ENCODE peak calls at places on chromosome 1, in four cellular contexts. A, J, K and O are unnamed samples.

GRCh38 chr1:15961492-15961891 is 14.4 kb downstream of the ZBTB17 start:
- DNase-seq in J (no peak), A (no peak), K (no peak), O (no peak)

GRCh38 chr1:224565186-224565585 is 50.9 kb upstream of the CNIH3 start:
- DNase-seq in J (peak; percentile 87), A (peak; percentile 94), K (no peak), O (no peak)

GRCh38 chr1:55618203-55618602 is 403.0 kb upstream of the USP24 start:
- DNase-seq in K (no peak), A (no peak), J (no peak), O (no peak)

GRCh38 chr1:202355944-202356553 is 7.5 kb downstream of the PPP1R12B start:
- DNase-seq in J (no peak), A (no peak), K (no peak), O (no peak)

GRCh38 chr1:87718241-87718950 is 389.7 kb downstream of the LMO4 start:
- DNase-seq in J (no peak), A (no peak), K (no peak), O (no peak)

GRCh38 chr1:8671313-8671917 is 146.0 kb downstream of the RERE start:
- DNase-seq in J (peak; percentile 57), K (no peak), A (peak; percentile 20), O (no peak)

GRCh38 chr1:186987065-186987464 is 158.3 kb downstream of the PLA2G4A start:
- DNase-seq in K (no peak), A (no peak), J (no peak), O (no peak)

GRCh38 chr1:86971778-86972177 is 57.3 kb downstream of the HS2ST1 start:
- DNase-seq in A (no peak), K (no peak), J (no peak), O (no peak)

GRCh38 chr1:97204468-97204867 is 482.9 kb downstream of the PTBP2 start:
- DNase-seq in K (no peak), A (no peak), J (no peak), O (no peak)

GRCh38 chr1:99825702-99826101 is 24.5 kb upstream of the AGL start:
- DNase-seq in J (no peak), A (no peak), K (no peak), O (no peak)

GRCh38 chr1:93593868-93594602 is 87.6 kb downstream of the BCAR3 start:
- DNase-seq in J (no peak), A (no peak), K (no peak), O (no peak)

GRCh38 chr1:235720544-235720943 is 71.0 kb upstream of the GNG4 start:
- DNase-seq in A (no peak), J (peak; percentile 53), K (no peak), O (no peak)

GRCh38 chr1:18037651-18038050 is 69.9 kb upstream of the IGSF21 start:
- DNase-seq in A (no peak), K (no peak), J (no peak), O (no peak)

GRCh38 chr1:231601775-231602674 is 24.6 kb upstream of the DISC1 start:
- DNase-seq in K (no peak), A (no peak), J (no peak), O (no peak)

GRCh38 chr1:231053493-231054162 is 13.6 kb upstream of the FAM89A start:
- DNase-seq in K (no peak), J (peak; percentile 78), A (no peak), O (no peak)

GRCh38 chr1:30868833-30869435 is 39.6 kb downstream of the SDC3 start:
- DNase-seq in J (no peak), K (no peak), A (no peak), O (no peak)

GRCh38 chr1:1610796-1611597 is 4.3 kb upstream of the MIB2 start:
- DNase-seq in A (no peak), J (no peak), K (peak; percentile 32), O (no peak)

GRCh38 chr1:90616395-90616794 is 100.7 kb downstream of the BARHL2 start:
- DNase-seq in J (peak; percentile 5), K (no peak), A (no peak), O (no peak)

DNA sequence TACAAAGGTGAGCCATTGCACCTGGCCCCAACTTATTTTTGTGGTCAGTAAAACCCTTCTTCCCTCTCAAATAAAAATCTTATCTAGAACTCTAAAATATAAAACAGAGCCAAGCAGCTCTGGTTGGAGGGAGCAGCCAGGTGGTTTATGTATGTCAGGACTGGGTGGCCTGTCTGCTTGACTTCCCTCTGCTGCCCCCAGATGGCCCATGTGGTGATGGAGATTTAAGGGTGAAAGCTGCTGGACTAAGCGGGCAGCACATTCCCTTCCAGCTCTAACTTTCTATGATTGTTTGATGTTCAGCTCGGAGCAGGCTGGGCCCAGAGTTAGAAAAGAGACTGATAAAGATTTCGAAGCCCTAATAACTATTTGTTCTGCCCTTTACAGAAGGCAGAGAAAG is 11.9 kb upstream of the PAQR6 start:
- DNase-seq in J (no peak), A (no peak), K (no peak), O (no peak)
- TF ChIP-seq CTCF in J (peak; percentile 44), A (no peak), K (no peak), O (no peak)

DNA sequence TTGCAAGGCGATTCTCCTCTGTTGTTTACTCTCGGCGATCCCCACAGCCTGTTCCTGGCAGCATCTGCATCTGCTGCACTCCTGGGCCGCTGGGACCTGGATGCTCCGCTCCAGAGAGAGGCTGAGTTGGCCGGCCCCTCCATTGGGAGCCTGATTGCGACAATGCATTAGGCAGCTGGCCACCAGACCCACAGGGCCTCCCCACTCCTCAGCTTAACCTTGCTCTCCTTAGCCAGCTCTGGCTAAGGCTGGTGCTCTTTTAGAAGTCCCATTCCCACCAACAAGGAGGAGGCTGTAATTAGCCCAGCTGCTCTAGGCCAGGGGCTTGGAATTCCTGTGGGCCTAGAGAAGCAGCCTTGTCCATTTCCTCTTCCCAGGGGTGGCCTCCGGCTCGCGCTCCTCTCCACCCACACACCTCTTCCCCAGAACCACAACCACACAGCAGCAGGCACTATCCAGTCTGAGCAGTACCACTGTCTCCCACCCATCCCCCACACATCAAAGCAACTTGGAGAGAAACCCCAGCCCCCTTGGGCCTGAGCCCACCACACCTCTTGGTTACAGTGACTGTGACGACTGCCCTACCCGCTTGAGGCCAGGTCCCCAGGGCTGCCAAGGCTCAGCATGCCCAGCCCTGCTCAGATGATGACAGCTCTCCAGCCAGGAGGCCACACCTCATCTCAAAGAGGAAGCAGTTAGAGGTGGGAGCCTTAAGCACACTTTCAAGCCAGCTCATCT is 193.8 kb upstream of the EDN2 start:
- DNase-seq in K (no peak), J (peak; percentile 62), A (peak; percentile 71), O (peak; percentile 55)
- H3K4me3 ChIP-seq in K (no peak overlapping the region), J (no peak overlapping the region), A (no peak overlapping the region), O (no peak overlapping the region)

DNA sequence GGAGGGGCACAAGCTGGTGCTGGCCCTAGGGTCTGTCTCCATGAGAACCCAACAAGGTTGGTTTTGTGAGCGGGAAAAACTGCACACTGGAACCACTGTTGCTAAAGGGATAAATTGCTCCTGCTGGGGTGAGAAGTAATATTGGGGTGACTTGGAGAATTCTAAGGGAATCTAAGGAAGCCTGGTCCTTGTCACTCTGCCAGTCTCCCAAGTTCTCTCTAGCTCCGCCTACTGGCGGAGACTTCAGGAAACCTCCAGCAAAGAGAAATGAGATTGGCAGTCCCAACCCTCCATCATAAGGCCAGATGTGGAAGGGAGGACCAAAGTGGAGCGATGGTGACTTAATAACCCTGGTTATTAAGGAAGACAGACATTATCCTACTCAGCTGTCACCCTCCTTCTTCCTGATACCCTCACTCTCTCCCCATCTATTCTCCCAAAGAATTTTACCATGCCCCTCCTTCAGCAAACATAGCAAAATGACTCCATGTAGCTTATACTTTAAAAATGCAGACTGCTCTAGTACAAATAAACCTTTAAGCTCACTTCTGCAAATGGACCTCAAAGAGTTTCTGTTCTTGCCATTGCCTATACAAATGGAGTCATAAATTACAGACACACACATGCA is 2.7 kb downstream of the LCE1F start:
- DNase-seq in K (no peak), A (no peak), J (no peak), O (no peak)
- TF ChIP-seq CTCF in K (no peak), A (no peak), J (peak; percentile 33), O (no peak)

GRCh38 chr1:3237570-3237969 is 168.6 kb downstream of the PRDM16 start:
- DNase-seq in A (no peak), K (peak; percentile 71), J (no peak), O (no peak)

GRCh38 chr1:3236955-3237354 is 168.0 kb downstream of the PRDM16 start:
- DNase-seq in A (no peak), K (peak; percentile 51), J (no peak), O (no peak)

GRCh38 chr1:3237994-3238704 is 169.1 kb downstream of the PRDM16 start:
- DNase-seq in A (no peak), K (peak; percentile 86), J (no peak), O (peak; percentile 90)

GRCh38 chr1:3240524-3241235 is 171.7 kb downstream of the PRDM16 start:
- DNase-seq in J (no peak), K (peak; percentile 78), A (no peak), O (no peak)

DNA sequence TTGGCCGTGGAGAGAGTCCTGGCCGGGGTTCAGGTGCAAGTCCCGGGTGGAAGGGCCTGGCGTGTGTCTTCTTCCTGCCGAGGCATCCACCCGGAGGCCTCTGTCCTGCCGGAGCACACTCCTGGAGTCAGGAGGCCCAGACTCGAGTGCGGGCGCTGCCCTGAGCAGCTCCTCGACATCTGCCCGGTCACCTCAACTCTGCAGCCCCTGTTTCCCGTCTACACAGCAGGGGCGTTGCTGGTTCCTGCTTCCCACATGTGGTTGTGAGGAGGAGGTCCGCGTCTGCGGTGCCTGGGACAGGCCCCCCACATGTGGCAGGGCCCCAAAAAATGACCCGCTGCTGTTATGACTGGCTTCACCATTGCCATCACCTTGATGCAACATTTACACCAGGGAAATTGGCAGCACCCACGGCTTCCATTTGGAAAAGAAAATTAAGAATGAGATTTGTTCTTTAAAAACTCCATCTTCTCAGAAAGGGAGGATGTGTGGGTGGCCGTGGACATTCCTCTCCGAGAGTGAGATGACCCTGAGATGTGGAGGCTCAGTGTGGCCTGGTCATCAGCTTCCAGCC is 169.8 kb downstream of the PRDM16 start:
- DNase-seq in J (no peak), A (no peak), K (no peak), O (no peak)
- H3K4me3 ChIP-seq in J (no peak overlapping the region), A (no peak overlapping the region), K (no peak overlapping the region), O (no peak overlapping the region)

DNA sequence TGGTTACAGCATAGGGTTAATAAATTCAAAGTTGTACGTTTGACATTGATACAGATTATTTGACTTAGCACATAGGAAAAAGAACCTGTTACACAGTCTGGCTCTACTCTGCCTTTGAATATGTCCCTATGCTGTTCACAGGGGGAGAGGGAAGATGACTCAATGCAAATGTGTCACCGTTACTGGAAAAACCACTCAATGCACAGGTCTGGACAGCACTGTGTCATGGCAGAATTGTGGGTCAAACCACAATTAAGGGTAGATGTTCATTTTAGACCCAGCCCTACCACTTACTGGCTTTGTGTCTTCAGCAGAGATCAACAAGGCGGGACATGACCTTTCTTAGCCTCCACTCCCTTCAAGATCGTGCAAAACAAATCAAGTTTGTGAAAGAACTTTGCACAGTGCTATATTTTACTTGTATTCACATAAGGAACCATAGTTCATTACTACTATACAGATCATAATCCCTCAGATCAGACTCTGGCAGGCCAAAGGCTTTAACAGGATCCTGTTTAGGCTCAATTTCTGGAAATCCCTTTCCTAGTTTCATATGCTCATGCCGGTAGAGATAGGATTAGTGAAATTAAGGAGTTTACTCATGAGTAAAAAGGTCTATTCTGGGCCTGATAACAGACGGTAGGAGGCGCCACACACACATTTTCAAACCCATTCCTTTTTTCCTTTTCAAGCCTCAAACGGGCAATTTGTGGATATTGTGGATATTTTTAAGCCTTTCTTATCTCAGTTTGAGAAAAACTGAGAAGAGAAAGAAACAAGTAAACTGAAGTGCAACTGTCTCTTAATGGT is 22.0 kb downstream of the EIF2D start:
- DNase-seq in K (no peak), A (no peak), J (peak; percentile 64), O (no peak)
- TF ChIP-seq CTCF in K (peak; percentile 13), A (no peak), J (peak; percentile 53), O (no peak)